ENCODE peak calls at places on chromosomes 16 and 17, in six cellular contexts. One of them, this sample, is unnamed.

GRCh38 chr17:43591750-43592562 is 45.8 kb upstream of the ETV4 start:
- DNase-seq in NCI-H1436 treated with DMSO at 0.1 percent for 48 hours: no peak
- DNase-seq in ELF-1: peak
- DNase-seq in stimulated activated CD4-positive, alpha-beta T cell treated with anti-CD3 and anti-CD28 coated beads, TNF-alpha, amount 100 ng/mL, for 1 hour: no peak
- DNase-seq in astrocyte of the spinal cord: peak
- DNase-seq in K562: no peak
- DNase-seq in this sample: no peak

GRCh38 chr17:64448665-64449512 is at the start of gene MILR1:
- DNase-seq in NCI-H1436 treated with DMSO at 0.1 percent for 48 hours: peak
- DNase-seq in ELF-1: no peak
- DNase-seq in stimulated activated CD4-positive, alpha-beta T cell treated with anti-CD3 and anti-CD28 coated beads, TNF-alpha, amount 100 ng/mL, for 1 hour: no peak
- DNase-seq in astrocyte of the spinal cord: peak
- DNase-seq in K562: peak
- DNase-seq in this sample: no peak

GRCh38 chr16:28935924-28936783 is 4.4 kb downstream of the CD19 start:
- DNase-seq in NCI-H1436 treated with DMSO at 0.1 percent for 48 hours: no peak
- DNase-seq in ELF-1: peak
- DNase-seq in stimulated activated CD4-positive, alpha-beta T cell treated with anti-CD3 and anti-CD28 coated beads, TNF-alpha, amount 100 ng/mL, for 1 hour: peak
- DNase-seq in astrocyte of the spinal cord: peak
- DNase-seq in K562: peak
- DNase-seq in this sample: no peak

GRCh38 chr17:2192367-2193028 is 111.1 kb downstream of the SMG6 start:
- DNase-seq in NCI-H1436 treated with DMSO at 0.1 percent for 48 hours: no peak
- DNase-seq in ELF-1: no peak
- DNase-seq in stimulated activated CD4-positive, alpha-beta T cell treated with anti-CD3 and anti-CD28 coated beads, TNF-alpha, amount 100 ng/mL, for 1 hour: peak
- DNase-seq in astrocyte of the spinal cord: peak
- DNase-seq in K562: peak
- DNase-seq in this sample: no peak

GRCh38 chr17:57257911-57258885 is 1.9 kb downstream of the MSI2 start:
- DNase-seq in NCI-H1436 treated with DMSO at 0.1 percent for 48 hours: no peak
- DNase-seq in ELF-1: peak
- DNase-seq in stimulated activated CD4-positive, alpha-beta T cell treated with anti-CD3 and anti-CD28 coated beads, TNF-alpha, amount 100 ng/mL, for 1 hour: no peak
- DNase-seq in astrocyte of the spinal cord: peak
- DNase-seq in K562: peak
- DNase-seq in this sample: no peak

GRCh38 chr17:1985093-1985492 is 40.0 kb downstream of the RTN4RL1 start:
- DNase-seq in NCI-H1436 treated with DMSO at 0.1 percent for 48 hours: no peak
- DNase-seq in ELF-1: no peak
- DNase-seq in stimulated activated CD4-positive, alpha-beta T cell treated with anti-CD3 and anti-CD28 coated beads, TNF-alpha, amount 100 ng/mL, for 1 hour: no peak
- DNase-seq in astrocyte of the spinal cord: no peak
- DNase-seq in K562: no peak
- DNase-seq in this sample: no peak

GRCh38 chr17:8212312-8213180 is 2.2 kb upstream of the AURKB start:
- DNase-seq in NCI-H1436 treated with DMSO at 0.1 percent for 48 hours: no peak
- DNase-seq in ELF-1: no peak
- DNase-seq in stimulated activated CD4-positive, alpha-beta T cell treated with anti-CD3 and anti-CD28 coated beads, TNF-alpha, amount 100 ng/mL, for 1 hour: no peak
- DNase-seq in astrocyte of the spinal cord: no peak
- DNase-seq in K562: peak
- DNase-seq in this sample: no peak

GRCh38 chr16:717651-718245 is 2.8 kb downstream of the METRN start:
- DNase-seq in NCI-H1436 treated with DMSO at 0.1 percent for 48 hours: no peak
- DNase-seq in ELF-1: no peak
- DNase-seq in stimulated activated CD4-positive, alpha-beta T cell treated with anti-CD3 and anti-CD28 coated beads, TNF-alpha, amount 100 ng/mL, for 1 hour: no peak
- DNase-seq in astrocyte of the spinal cord: no peak
- DNase-seq in K562: no peak
- DNase-seq in this sample: no peak

GRCh38 chr16:57032931-57033330 is 43.6 kb downstream of the NLRC5 start:
- DNase-seq in NCI-H1436 treated with DMSO at 0.1 percent for 48 hours: no peak
- DNase-seq in ELF-1: no peak
- DNase-seq in stimulated activated CD4-positive, alpha-beta T cell treated with anti-CD3 and anti-CD28 coated beads, TNF-alpha, amount 100 ng/mL, for 1 hour: no peak
- DNase-seq in astrocyte of the spinal cord: peak
- DNase-seq in K562: no peak
- DNase-seq in this sample: no peak

GRCh38 chr16:13441675-13442074 is 478.3 kb upstream of the ERCC4 start:
- DNase-seq in NCI-H1436 treated with DMSO at 0.1 percent for 48 hours: no peak
- DNase-seq in ELF-1: peak
- DNase-seq in stimulated activated CD4-positive, alpha-beta T cell treated with anti-CD3 and anti-CD28 coated beads, TNF-alpha, amount 100 ng/mL, for 1 hour: no peak
- DNase-seq in astrocyte of the spinal cord: no peak
- DNase-seq in K562: no peak
- DNase-seq in this sample: no peak

GRCh38 chr16:6096931-6097665 is 999.5 kb upstream of the EEF2KMT start:
- DNase-seq in NCI-H1436 treated with DMSO at 0.1 percent for 48 hours: no peak
- DNase-seq in ELF-1: no peak
- DNase-seq in stimulated activated CD4-positive, alpha-beta T cell treated with anti-CD3 and anti-CD28 coated beads, TNF-alpha, amount 100 ng/mL, for 1 hour: no peak
- DNase-seq in astrocyte of the spinal cord: no peak
- DNase-seq in K562: no peak
- DNase-seq in this sample: no peak

GRCh38 chr17:67474081-67474661 is 97.1 kb downstream of the PITPNC1 start:
- DNase-seq in NCI-H1436 treated with DMSO at 0.1 percent for 48 hours: no peak
- DNase-seq in ELF-1: peak
- DNase-seq in stimulated activated CD4-positive, alpha-beta T cell treated with anti-CD3 and anti-CD28 coated beads, TNF-alpha, amount 100 ng/mL, for 1 hour: no peak
- DNase-seq in astrocyte of the spinal cord: peak
- DNase-seq in K562: no peak
- DNase-seq in this sample: no peak

GRCh38 chr17:16989230-16989952 is 17.5 kb upstream of the TNFRSF13B start:
- DNase-seq in NCI-H1436 treated with DMSO at 0.1 percent for 48 hours: no peak
- DNase-seq in ELF-1: no peak
- DNase-seq in stimulated activated CD4-positive, alpha-beta T cell treated with anti-CD3 and anti-CD28 coated beads, TNF-alpha, amount 100 ng/mL, for 1 hour: no peak
- DNase-seq in astrocyte of the spinal cord: no peak
- DNase-seq in K562: no peak
- DNase-seq in this sample: no peak

GRCh38 chr16:85172465-85173071 is 60.3 kb upstream of the CIBAR2 start:
- DNase-seq in NCI-H1436 treated with DMSO at 0.1 percent for 48 hours: no peak
- DNase-seq in ELF-1: peak
- DNase-seq in stimulated activated CD4-positive, alpha-beta T cell treated with anti-CD3 and anti-CD28 coated beads, TNF-alpha, amount 100 ng/mL, for 1 hour: no peak
- DNase-seq in astrocyte of the spinal cord: no peak
- DNase-seq in K562: peak
- DNase-seq in this sample: no peak

GRCh38 chr16:35188288-35189155 is 1729.1 kb downstream of the TP53TG3F start:
- DNase-seq in NCI-H1436 treated with DMSO at 0.1 percent for 48 hours: no peak
- DNase-seq in ELF-1: no peak
- DNase-seq in stimulated activated CD4-positive, alpha-beta T cell treated with anti-CD3 and anti-CD28 coated beads, TNF-alpha, amount 100 ng/mL, for 1 hour: no peak
- DNase-seq in astrocyte of the spinal cord: no peak
- DNase-seq in K562: peak
- DNase-seq in this sample: no peak

GRCh38 chr16:10180771-10181163 is 1.5 kb downstream of the GRIN2A start:
- DNase-seq in NCI-H1436 treated with DMSO at 0.1 percent for 48 hours: no peak
- DNase-seq in ELF-1: peak
- DNase-seq in stimulated activated CD4-positive, alpha-beta T cell treated with anti-CD3 and anti-CD28 coated beads, TNF-alpha, amount 100 ng/mL, for 1 hour: no peak
- DNase-seq in astrocyte of the spinal cord: no peak
- DNase-seq in K562: peak
- DNase-seq in this sample: no peak

GRCh38 chr17:80804466-80804865 is 187.2 kb upstream of the CHMP6 start:
- DNase-seq in NCI-H1436 treated with DMSO at 0.1 percent for 48 hours: no peak
- DNase-seq in ELF-1: no peak
- DNase-seq in stimulated activated CD4-positive, alpha-beta T cell treated with anti-CD3 and anti-CD28 coated beads, TNF-alpha, amount 100 ng/mL, for 1 hour: no peak
- DNase-seq in astrocyte of the spinal cord: no peak
- DNase-seq in K562: no peak
- DNase-seq in this sample: no peak

GRCh38 chr16:89170346-89171215 is 967 bp upstream of the CDH15 start:
- DNase-seq in NCI-H1436 treated with DMSO at 0.1 percent for 48 hours: peak
- DNase-seq in ELF-1: peak
- DNase-seq in stimulated activated CD4-positive, alpha-beta T cell treated with anti-CD3 and anti-CD28 coated beads, TNF-alpha, amount 100 ng/mL, for 1 hour: no peak
- DNase-seq in astrocyte of the spinal cord: no peak
- DNase-seq in K562: peak
- DNase-seq in this sample: peak

GRCh38 chr17:1374426-1375177 is 25.4 kb downstream of the YWHAE start:
- DNase-seq in NCI-H1436 treated with DMSO at 0.1 percent for 48 hours: no peak
- DNase-seq in ELF-1: no peak
- DNase-seq in stimulated activated CD4-positive, alpha-beta T cell treated with anti-CD3 and anti-CD28 coated beads, TNF-alpha, amount 100 ng/mL, for 1 hour: no peak
- DNase-seq in astrocyte of the spinal cord: no peak
- DNase-seq in K562: no peak
- DNase-seq in this sample: no peak

GRCh38 chr17:39181303-39181702 is 15.3 kb upstream of the ARL5C start:
- DNase-seq in NCI-H1436 treated with DMSO at 0.1 percent for 48 hours: no peak
- DNase-seq in ELF-1: no peak
- DNase-seq in stimulated activated CD4-positive, alpha-beta T cell treated with anti-CD3 and anti-CD28 coated beads, TNF-alpha, amount 100 ng/mL, for 1 hour: no peak
- DNase-seq in astrocyte of the spinal cord: no peak
- DNase-seq in K562: no peak
- DNase-seq in this sample: no peak

GRCh38 chr16:84927621-84928591 is 83.4 kb downstream of the ZDHHC7 start:
- DNase-seq in NCI-H1436 treated with DMSO at 0.1 percent for 48 hours: no peak
- DNase-seq in ELF-1: no peak
- DNase-seq in stimulated activated CD4-positive, alpha-beta T cell treated with anti-CD3 and anti-CD28 coated beads, TNF-alpha, amount 100 ng/mL, for 1 hour: no peak
- DNase-seq in astrocyte of the spinal cord: no peak
- DNase-seq in K562: no peak
- DNase-seq in this sample: no peak

GRCh38 chr16:84552135-84552534 is 47.7 kb upstream of the MEAK7 start:
- DNase-seq in NCI-H1436 treated with DMSO at 0.1 percent for 48 hours: no peak
- DNase-seq in ELF-1: no peak
- DNase-seq in stimulated activated CD4-positive, alpha-beta T cell treated with anti-CD3 and anti-CD28 coated beads, TNF-alpha, amount 100 ng/mL, for 1 hour: no peak
- DNase-seq in astrocyte of the spinal cord: no peak
- DNase-seq in K562: no peak
- DNase-seq in this sample: no peak

GRCh38 chr16:28538733-28539596 is at the start of gene NUPR1:
- DNase-seq in NCI-H1436 treated with DMSO at 0.1 percent for 48 hours: no peak
- DNase-seq in ELF-1: peak
- DNase-seq in stimulated activated CD4-positive, alpha-beta T cell treated with anti-CD3 and anti-CD28 coated beads, TNF-alpha, amount 100 ng/mL, for 1 hour: no peak
- DNase-seq in astrocyte of the spinal cord: peak
- DNase-seq in K562: no peak
- DNase-seq in this sample: no peak

GRCh38 chr17:27384261-27384701 is 72.0 kb upstream of the KSR1 start:
- DNase-seq in NCI-H1436 treated with DMSO at 0.1 percent for 48 hours: no peak
- DNase-seq in ELF-1: peak
- DNase-seq in stimulated activated CD4-positive, alpha-beta T cell treated with anti-CD3 and anti-CD28 coated beads, TNF-alpha, amount 100 ng/mL, for 1 hour: no peak
- DNase-seq in astrocyte of the spinal cord: peak
- DNase-seq in K562: no peak
- DNase-seq in this sample: no peak

GRCh38 chr17:41870627-41871026 is 5.4 kb upstream of the KLHL11 start:
- DNase-seq in NCI-H1436 treated with DMSO at 0.1 percent for 48 hours: no peak
- DNase-seq in ELF-1: no peak
- DNase-seq in stimulated activated CD4-positive, alpha-beta T cell treated with anti-CD3 and anti-CD28 coated beads, TNF-alpha, amount 100 ng/mL, for 1 hour: no peak
- DNase-seq in astrocyte of the spinal cord: no peak
- DNase-seq in K562: no peak
- DNase-seq in this sample: no peak

GRCh38 chr16:56424791-56425438 is 430 bp downstream of the AMFR start:
- DNase-seq in NCI-H1436 treated with DMSO at 0.1 percent for 48 hours: no peak
- DNase-seq in ELF-1: peak
- DNase-seq in stimulated activated CD4-positive, alpha-beta T cell treated with anti-CD3 and anti-CD28 coated beads, TNF-alpha, amount 100 ng/mL, for 1 hour: peak
- DNase-seq in astrocyte of the spinal cord: peak
- DNase-seq in K562: peak
- DNase-seq in this sample: no peak

GRCh38 chr17:12140685-12141084 is 120.0 kb downstream of the MAP2K4 start:
- DNase-seq in NCI-H1436 treated with DMSO at 0.1 percent for 48 hours: no peak
- DNase-seq in ELF-1: no peak
- DNase-seq in stimulated activated CD4-positive, alpha-beta T cell treated with anti-CD3 and anti-CD28 coated beads, TNF-alpha, amount 100 ng/mL, for 1 hour: no peak
- DNase-seq in astrocyte of the spinal cord: no peak
- DNase-seq in K562: no peak
- DNase-seq in this sample: no peak

GRCh38 chr17:81386646-81387234 is 8.5 kb upstream of the BAHCC1 start:
- DNase-seq in NCI-H1436 treated with DMSO at 0.1 percent for 48 hours: no peak
- DNase-seq in ELF-1: no peak
- DNase-seq in stimulated activated CD4-positive, alpha-beta T cell treated with anti-CD3 and anti-CD28 coated beads, TNF-alpha, amount 100 ng/mL, for 1 hour: no peak
- DNase-seq in astrocyte of the spinal cord: no peak
- DNase-seq in K562: peak
- DNase-seq in this sample: no peak

GRCh38 chr16:12901597-12902436 is at the start of gene SHISA9:
- DNase-seq in NCI-H1436 treated with DMSO at 0.1 percent for 48 hours: no peak
- DNase-seq in ELF-1: peak
- DNase-seq in stimulated activated CD4-positive, alpha-beta T cell treated with anti-CD3 and anti-CD28 coated beads, TNF-alpha, amount 100 ng/mL, for 1 hour: no peak
- DNase-seq in astrocyte of the spinal cord: no peak
- DNase-seq in K562: no peak
- DNase-seq in this sample: no peak